ENCODE peak calls at places on chromosome 16, in ten cellular contexts. T is left colon; W is iris pigment epithelial cell; L is T-helper 2 cell; Q is nucleus accumbens; P is hippocampal formation; F is activated CD4-positive, alpha-beta T cell treated with anti-CD3 and anti-CD28 coated beads for 24 hours; V is mucosa of gallbladder; A is CD4-positive, alpha-beta T cell; I is RPMI7951. N is an unnamed sample.

GRCh38 chr16:28917095-28917494 is 7.9 kb downstream of the RABEP2 start:
- DNase-seq in T (no peak), W (no peak), L (no peak), Q (no peak), P (no peak), F (no peak), V (no peak), A (no peak), I (no peak), N (no peak)

GRCh38 chr16:1458977-1459341 is 14.6 kb upstream of the CCDC154 start:
- DNase-seq in T (no peak), W (no peak), L (no peak), Q (no peak), P (no peak), F (no peak), V (no peak), A (no peak), I (no peak), N (no peak)

GRCh38 chr16:46715769-46716305 is 26.4 kb downstream of the ORC6 start:
- DNase-seq in T (no peak), W (no peak), L (no peak), Q (no peak), P (no peak), F (no peak), V (no peak), A (no peak), I (peak), N (no peak)

GRCh38 chr16:27538508-27538907 is 11.2 kb downstream of the GTF3C1 start:
- DNase-seq in T (no peak), W (no peak), L (no peak), Q (no peak), P (no peak), F (no peak), V (no peak), A (no peak), I (no peak), N (no peak)

GRCh38 chr16:85104821-85105391 is 7.4 kb downstream of the CIBAR2 start:
- DNase-seq in T (no peak), W (no peak), L (no peak), Q (peak), P (peak), F (no peak), V (no peak), A (no peak), I (no peak), N (no peak)

GRCh38 chr16:10949424-10949970 is 5.1 kb downstream of the CLEC16A start:
- DNase-seq in T (no peak), W (no peak), L (no peak), Q (no peak), P (peak), F (no peak), V (no peak), A (peak), I (peak), N (no peak)

GRCh38 chr16:468072-468821 is 42.8 kb downstream of the RAB11FIP3 start:
- DNase-seq in T (no peak), W (no peak), L (no peak), Q (no peak), P (peak), F (no peak), V (no peak), A (no peak), I (no peak), N (no peak)

GRCh38 chr16:50537533-50538290 is 10.5 kb upstream of the NKD1 start:
- DNase-seq in T (no peak), W (no peak), L (no peak), Q (no peak), P (no peak), F (no peak), V (no peak), A (no peak), I (no peak), N (no peak)

GRCh38 chr16:86896976-86897375 is 318.6 kb downstream of the FOXL1 start:
- DNase-seq in T (no peak), W (no peak), L (no peak), Q (no peak), P (no peak), F (no peak), V (no peak), A (no peak), I (no peak), N (no peak)

GRCh38 chr16:52474679-52475078 is 72.3 kb downstream of the TOX3 start:
- DNase-seq in T (no peak), W (no peak), L (no peak), Q (no peak), P (no peak), F (no peak), V (no peak), A (no peak), I (no peak), N (no peak)

GRCh38 chr16:55478827-55479559 is at the start of gene MMP2:
- DNase-seq in T (peak), W (peak), L (no peak), Q (no peak), P (no peak), F (no peak), V (peak), A (no peak), I (peak), N (peak)

GRCh38 chr16:57732683-57733082 is 2.9 kb upstream of the KATNB1 start:
- DNase-seq in T (no peak), W (no peak), L (no peak), Q (no peak), P (no peak), F (no peak), V (no peak), A (no peak), I (no peak), N (no peak)

GRCh38 chr16:63018581-63019223 is 982.5 kb upstream of the CDH8 start:
- DNase-seq in T (no peak), W (no peak), L (no peak), Q (no peak), P (no peak), F (no peak), V (no peak), A (no peak), I (no peak), N (no peak)

GRCh38 chr16:1548234-1548633 is 14.8 kb downstream of the TMEM204 start:
- DNase-seq in T (no peak), W (peak), L (no peak), Q (no peak), P (no peak), F (no peak), V (no peak), A (no peak), I (no peak), N (no peak)

GRCh38 chr16:71358464-71359031 is at the start of gene CALB2:
- DNase-seq in T (peak), W (peak), L (peak), Q (peak), P (peak), F (peak), V (peak), A (peak), I (peak), N (peak)

GRCh38 chr16:86980644-86981043 is 336.5 kb downstream of the C16orf95 start:
- DNase-seq in T (no peak), W (no peak), L (no peak), Q (no peak), P (no peak), F (no peak), V (no peak), A (no peak), I (no peak), N (no peak)

GRCh38 chr16:22712471-22712870 is 101.5 kb upstream of the HS3ST2 start:
- DNase-seq in T (no peak), W (no peak), L (no peak), Q (no peak), P (no peak), F (no peak), V (no peak), A (no peak), I (no peak), N (no peak)

GRCh38 chr16:754208-755097 is 6.1 kb upstream of the MSLN start:
- DNase-seq in T (no peak), W (no peak), L (no peak), Q (no peak), P (no peak), F (no peak), V (no peak), A (no peak), I (no peak), N (no peak)

GRCh38 chr16:24841291-24841690 is 4.5 kb upstream of the SLC5A11 start:
- DNase-seq in T (no peak), W (no peak), L (no peak), Q (no peak), P (no peak), F (no peak), V (no peak), A (no peak), I (no peak), N (no peak)

GRCh38 chr16:53078765-53079484 is 24.1 kb downstream of the CHD9 start:
- DNase-seq in T (no peak), W (no peak), L (no peak), Q (no peak), P (no peak), F (no peak), V (no peak), A (no peak), I (no peak), N (no peak)

GRCh38 chr16:24116989-24117388 is 139.1 kb upstream of the CACNG3 start:
- DNase-seq in T (no peak), W (no peak), L (no peak), Q (no peak), P (no peak), F (no peak), V (no peak), A (no peak), I (no peak), N (no peak)

GRCh38 chr16:66364959-66365306 is 1.6 kb upstream of the CDH5 start:
- DNase-seq in T (no peak), W (no peak), L (no peak), Q (no peak), P (no peak), F (no peak), V (no peak), A (no peak), I (no peak), N (no peak)

GRCh38 chr16:8115814-8116213 is 474.5 kb downstream of the TMEM114 start:
- DNase-seq in T (no peak), W (no peak), L (no peak), Q (no peak), P (no peak), F (no peak), V (no peak), A (no peak), I (no peak), N (no peak)

N was measured in COR-L47.